ENCODE peak calls at places on chromosomes 3 and 15, in four cellular contexts. One of them, this sample, is unnamed.

GRCh38 chr3:171932153-171932567 is 89.0 kb downstream of the TMEM212 start:
- DNase-seq in substantia nigra: no peak
- DNase-seq in CD4-positive, alpha-beta T cell: no peak
- DNase-seq in H9: no peak
- DNase-seq in this sample: no peak

GRCh38 chr3:43062556-43063040 is 43.3 kb downstream of the POMGNT2 start:
- DNase-seq in substantia nigra: no peak
- DNase-seq in H9: no peak
- DNase-seq in CD4-positive, alpha-beta T cell: no peak
- DNase-seq in this sample: peak; percentile 33

GRCh38 chr15:42691770-42692169 is 45.2 kb downstream of the CDAN1 start:
- DNase-seq in substantia nigra: no peak
- DNase-seq in CD4-positive, alpha-beta T cell: no peak
- DNase-seq in H9: no peak
- DNase-seq in this sample: no peak

GRCh38 chr3:166526878-166527277 is 689.7 kb upstream of the BCHE start:
- DNase-seq in substantia nigra: no peak
- DNase-seq in H9: no peak
- DNase-seq in CD4-positive, alpha-beta T cell: no peak
- DNase-seq in this sample: no peak

GRCh38 chr3:18066899-18067582 is 324.6 kb upstream of the TBC1D5 start:
- DNase-seq in substantia nigra: no peak
- DNase-seq in H9: no peak
- DNase-seq in CD4-positive, alpha-beta T cell: no peak
- DNase-seq in this sample: no peak

GRCh38 chr15:79197285-79197684 is 85.2 kb upstream of the ANKRD34C start:
- DNase-seq in H9: peak; percentile 60
- DNase-seq in substantia nigra: no peak
- DNase-seq in CD4-positive, alpha-beta T cell: no peak
- DNase-seq in this sample: peak; percentile 76

GRCh38 chr3:174439621-174440349 is 419.3 kb upstream of the NAALADL2 start:
- DNase-seq in substantia nigra: no peak
- DNase-seq in H9: no peak
- DNase-seq in CD4-positive, alpha-beta T cell: no peak
- DNase-seq in this sample: peak; percentile 25

GRCh38 chr3:50194903-50195500 is 3.6 kb downstream of the GNAT1 start:
- DNase-seq in H9: peak; percentile 78
- DNase-seq in CD4-positive, alpha-beta T cell: peak; percentile 18
- DNase-seq in substantia nigra: no peak
- DNase-seq in this sample: peak; percentile 83

GRCh38 chr15:67178569-67179210 is 75.8 kb downstream of the AAGAB start:
- DNase-seq in substantia nigra: no peak
- DNase-seq in CD4-positive, alpha-beta T cell: no peak
- DNase-seq in H9: no peak
- DNase-seq in this sample: no peak

GRCh38 chr3:126798521-126798920 is 94.5 kb downstream of the CHCHD6 start:
- DNase-seq in substantia nigra: no peak
- DNase-seq in CD4-positive, alpha-beta T cell: no peak
- DNase-seq in H9: no peak
- DNase-seq in this sample: no peak

GRCh38 chr3:49248828-49249227 is 28.2 kb downstream of the C3orf62 start:
- DNase-seq in substantia nigra: no peak
- DNase-seq in H9: no peak
- DNase-seq in CD4-positive, alpha-beta T cell: no peak
- DNase-seq in this sample: no peak

GRCh38 chr15:45417303-45417950 is 39.1 kb upstream of the GATM start:
- DNase-seq in substantia nigra: no peak
- DNase-seq in CD4-positive, alpha-beta T cell: no peak
- DNase-seq in H9: no peak
- DNase-seq in this sample: no peak

GRCh38 chr3:154135511-154136173 is 14.5 kb downstream of the ARHGEF26 start:
- DNase-seq in substantia nigra: no peak
- DNase-seq in H9: no peak
- DNase-seq in CD4-positive, alpha-beta T cell: no peak
- DNase-seq in this sample: no peak

GRCh38 chr3:101259485-101260341 is 60.7 kb downstream of the IMPG2 start:
- DNase-seq in CD4-positive, alpha-beta T cell: no peak
- DNase-seq in substantia nigra: no peak
- DNase-seq in H9: no peak
- DNase-seq in this sample: no peak

GRCh38 chr15:59294961-59295741 is 77.5 kb downstream of the MYO1E start:
- DNase-seq in CD4-positive, alpha-beta T cell: no peak
- DNase-seq in H9: no peak
- DNase-seq in substantia nigra: no peak
- DNase-seq in this sample: no peak

GRCh38 chr15:53197426-53197839 is 407.3 kb upstream of the ONECUT1 start:
- DNase-seq in CD4-positive, alpha-beta T cell: no peak
- DNase-seq in substantia nigra: peak; percentile 0
- DNase-seq in H9: peak; percentile 87
- DNase-seq in this sample: peak; percentile 90

GRCh38 chr3:61725851-61726333 is 164.5 kb downstream of the PTPRG start:
- DNase-seq in substantia nigra: no peak
- DNase-seq in CD4-positive, alpha-beta T cell: no peak
- DNase-seq in H9: no peak
- DNase-seq in this sample: peak; percentile 52

DNA sequence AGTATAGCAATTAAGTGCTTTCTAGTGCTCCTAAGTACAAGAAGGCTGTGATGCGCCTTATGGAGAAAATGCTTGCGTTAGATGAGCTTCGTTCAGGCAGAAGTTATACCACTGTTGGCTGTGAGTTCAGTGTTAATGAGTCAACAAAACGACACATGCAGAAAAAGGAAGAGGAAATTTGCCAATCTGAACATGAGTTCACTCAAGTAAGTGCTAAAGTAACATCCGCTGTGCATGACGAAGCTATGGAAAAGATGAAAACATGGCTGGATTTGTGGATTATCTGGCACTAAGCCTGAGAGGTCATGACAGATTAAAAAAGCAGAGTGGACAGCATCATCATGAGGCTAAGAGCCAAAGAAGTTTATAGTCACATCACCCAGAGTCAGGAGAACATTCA is 36.9 kb downstream of the SH3BP5 start:
- DNase-seq in substantia nigra: no peak
- DNase-seq in H9: no peak
- DNase-seq in CD4-positive, alpha-beta T cell: no peak
- DNase-seq in this sample: no peak
- H3K27ac ChIP-seq in substantia nigra: no peak overlapping the region
- H3K27ac ChIP-seq in H9: no peak overlapping the region
- H3K27ac ChIP-seq in CD4-positive, alpha-beta T cell: peak overlapping the region; percentile 23
- H3K27ac ChIP-seq in this sample: no peak overlapping the region

GRCh38 chr3:177401375-177401774 is 204.1 kb upstream of the TBL1XR1 start:
- DNase-seq in CD4-positive, alpha-beta T cell: no peak
- DNase-seq in H9: no peak
- DNase-seq in substantia nigra: no peak
- DNase-seq in this sample: no peak
- H3K27ac ChIP-seq in CD4-positive, alpha-beta T cell: no peak overlapping the region
- H3K27ac ChIP-seq in H9: no peak overlapping the region
- H3K27ac ChIP-seq in substantia nigra: no peak overlapping the region
- H3K27ac ChIP-seq in this sample: no peak overlapping the region

GRCh38 chr3:191592105-191592504 is 131.1 kb downstream of the PYDC2 start:
- DNase-seq in CD4-positive, alpha-beta T cell: no peak
- DNase-seq in substantia nigra: no peak
- DNase-seq in H9: no peak
- DNase-seq in this sample: no peak
- H3K27ac ChIP-seq in CD4-positive, alpha-beta T cell: no peak overlapping the region
- H3K27ac ChIP-seq in substantia nigra: no peak overlapping the region
- H3K27ac ChIP-seq in H9: no peak overlapping the region
- H3K27ac ChIP-seq in this sample: no peak overlapping the region

DNA sequence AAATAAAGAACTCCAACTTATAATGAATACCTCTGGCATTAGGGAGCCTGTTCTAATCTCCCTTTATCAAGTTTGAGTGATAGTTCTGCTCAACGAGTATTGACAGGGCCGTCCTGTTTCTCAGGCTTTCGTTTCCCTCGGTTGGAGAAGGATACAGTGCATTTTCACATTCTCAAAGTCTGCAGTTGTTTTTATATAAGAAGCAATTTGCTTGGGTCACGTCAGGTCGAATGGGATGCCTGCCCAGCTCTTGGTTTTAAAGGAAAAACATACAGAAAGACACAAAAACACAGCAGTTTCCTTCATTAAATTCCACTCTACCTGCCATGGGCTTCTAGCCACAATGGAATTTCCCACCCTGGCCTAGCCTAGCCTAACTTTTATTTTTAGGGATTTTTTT is 366.3 kb downstream of the TIGIT start:
- DNase-seq in H9: no peak
- DNase-seq in substantia nigra: no peak
- DNase-seq in CD4-positive, alpha-beta T cell: no peak
- DNase-seq in this sample: no peak
- H3K27ac ChIP-seq in H9: no peak overlapping the region
- H3K27ac ChIP-seq in substantia nigra: no peak overlapping the region
- H3K27ac ChIP-seq in CD4-positive, alpha-beta T cell: no peak overlapping the region
- H3K27ac ChIP-seq in this sample: no peak overlapping the region

GRCh38 chr3:16801698-16802097 is 83.1 kb upstream of the PLCL2 start:
- DNase-seq in CD4-positive, alpha-beta T cell: no peak
- DNase-seq in H9: no peak
- DNase-seq in substantia nigra: no peak
- DNase-seq in this sample: no peak

GRCh38 chr3:16801223-16801622 is 83.5 kb upstream of the PLCL2 start:
- DNase-seq in CD4-positive, alpha-beta T cell: no peak
- DNase-seq in substantia nigra: no peak
- DNase-seq in H9: no peak
- DNase-seq in this sample: no peak

GRCh38 chr3:16803019-16803418 is 81.7 kb upstream of the PLCL2 start:
- DNase-seq in H9: no peak
- DNase-seq in CD4-positive, alpha-beta T cell: no peak
- DNase-seq in substantia nigra: no peak
- DNase-seq in this sample: no peak

GRCh38 chr3:16800361-16800760 is 84.4 kb upstream of the PLCL2 start:
- DNase-seq in H9: no peak
- DNase-seq in CD4-positive, alpha-beta T cell: no peak
- DNase-seq in substantia nigra: no peak
- DNase-seq in this sample: no peak

GRCh38 chr3:16802382-16802781 is 82.4 kb upstream of the PLCL2 start:
- DNase-seq in H9: no peak
- DNase-seq in substantia nigra: no peak
- DNase-seq in CD4-positive, alpha-beta T cell: no peak
- DNase-seq in this sample: no peak
- H3K27ac ChIP-seq in H9: no peak overlapping the region
- H3K27ac ChIP-seq in substantia nigra: no peak overlapping the region
- H3K27ac ChIP-seq in CD4-positive, alpha-beta T cell: no peak overlapping the region
- H3K27ac ChIP-seq in this sample: no peak overlapping the region

DNA sequence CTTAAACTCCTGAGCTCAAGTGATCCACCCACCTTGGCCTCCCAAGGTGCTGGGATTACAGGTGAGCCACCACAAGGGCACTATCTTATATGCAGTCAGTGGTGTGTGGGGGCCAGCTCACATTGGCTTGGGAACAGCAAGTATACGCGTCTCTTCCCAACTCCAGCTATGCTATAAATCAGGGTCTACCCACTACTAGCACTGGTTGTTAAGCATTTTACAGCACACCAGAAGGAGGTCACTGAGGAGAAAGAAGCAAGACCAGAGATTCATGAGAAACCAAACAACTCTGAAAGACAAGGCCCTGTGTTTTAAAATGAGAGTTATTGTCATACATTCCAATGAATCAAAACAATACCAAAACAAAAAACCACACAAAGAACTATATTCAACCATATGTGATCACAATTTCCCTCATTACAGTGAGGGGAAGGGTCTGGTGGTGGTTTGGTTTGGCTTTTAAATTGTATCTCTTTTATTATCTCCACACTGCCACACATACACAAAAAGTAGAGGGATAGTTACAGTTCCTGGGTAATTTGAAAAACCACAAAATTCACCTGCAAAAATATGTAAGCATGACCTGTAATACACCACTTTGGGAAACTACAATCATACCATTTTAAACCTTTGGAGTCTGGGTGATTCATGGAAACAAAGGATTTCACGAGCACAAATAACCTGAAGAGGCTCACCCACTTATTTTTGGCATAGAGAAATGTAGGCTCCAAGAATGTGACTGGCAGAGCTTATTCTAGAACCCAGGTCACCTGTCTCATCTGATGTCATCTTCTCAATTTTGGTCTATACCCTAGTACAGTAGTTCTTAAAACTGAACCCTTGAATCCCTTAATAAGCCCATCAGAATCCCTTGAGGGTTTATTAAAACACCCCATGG is 5.2 kb downstream of the MAGI1 start:
- DNase-seq in H9: no peak
- DNase-seq in substantia nigra: no peak
- DNase-seq in CD4-positive, alpha-beta T cell: no peak
- DNase-seq in this sample: no peak
- H3K27ac ChIP-seq in H9: no peak overlapping the region
- H3K27ac ChIP-seq in substantia nigra: no peak overlapping the region
- H3K27ac ChIP-seq in CD4-positive, alpha-beta T cell: no peak overlapping the region
- H3K27ac ChIP-seq in this sample: no peak overlapping the region

DNA sequence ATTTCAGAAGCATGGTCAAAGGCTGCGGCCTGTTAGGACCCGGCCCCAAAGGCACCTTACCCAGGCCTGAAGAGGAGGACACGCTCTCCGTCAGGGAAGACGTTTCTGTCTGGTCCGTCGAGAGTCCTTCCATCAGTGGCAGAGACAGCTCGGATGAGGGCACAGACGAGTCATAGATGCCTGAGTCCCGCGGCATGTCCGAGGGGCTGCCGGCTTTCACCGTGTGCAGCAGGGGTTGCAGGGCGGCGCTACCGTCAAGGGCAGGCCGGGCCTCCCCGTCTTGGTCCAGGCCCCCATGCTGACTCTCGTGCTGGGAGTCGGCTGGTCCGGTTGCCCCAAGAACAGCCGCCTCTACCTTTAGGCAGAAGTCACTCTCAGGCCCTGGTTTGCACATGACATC is 37.1 kb downstream of the SPATA12 start:
- DNase-seq in CD4-positive, alpha-beta T cell: no peak
- DNase-seq in substantia nigra: no peak
- DNase-seq in H9: no peak
- DNase-seq in this sample: no peak
- H3K27ac ChIP-seq in CD4-positive, alpha-beta T cell: no peak overlapping the region
- H3K27ac ChIP-seq in substantia nigra: no peak overlapping the region
- H3K27ac ChIP-seq in H9: no peak overlapping the region
- H3K27ac ChIP-seq in this sample: no peak overlapping the region

DNA sequence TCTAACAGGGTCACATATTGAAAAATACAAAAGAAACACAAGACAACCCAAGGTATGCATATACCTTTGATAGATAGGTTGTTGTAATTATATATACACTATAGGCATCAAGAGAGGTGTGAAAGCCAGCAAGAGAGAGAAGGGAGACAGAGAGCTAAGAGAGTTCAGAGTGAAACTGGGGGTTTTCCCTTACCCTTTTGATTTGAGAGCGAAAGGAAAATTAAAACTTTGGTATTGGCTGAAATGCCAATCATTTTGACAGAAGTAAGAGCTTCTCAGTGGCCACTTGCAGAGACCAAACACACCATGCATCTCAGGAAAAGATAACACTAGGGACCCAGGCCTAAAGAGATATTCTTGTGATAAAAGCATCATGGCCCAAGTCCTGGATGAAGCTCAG is 183.6 kb downstream of the SHOX2 start:
- DNase-seq in H9: no peak
- DNase-seq in CD4-positive, alpha-beta T cell: no peak
- DNase-seq in substantia nigra: no peak
- DNase-seq in this sample: no peak
- H3K27ac ChIP-seq in H9: no peak overlapping the region
- H3K27ac ChIP-seq in CD4-positive, alpha-beta T cell: no peak overlapping the region
- H3K27ac ChIP-seq in substantia nigra: no peak overlapping the region
- H3K27ac ChIP-seq in this sample: no peak overlapping the region

DNA sequence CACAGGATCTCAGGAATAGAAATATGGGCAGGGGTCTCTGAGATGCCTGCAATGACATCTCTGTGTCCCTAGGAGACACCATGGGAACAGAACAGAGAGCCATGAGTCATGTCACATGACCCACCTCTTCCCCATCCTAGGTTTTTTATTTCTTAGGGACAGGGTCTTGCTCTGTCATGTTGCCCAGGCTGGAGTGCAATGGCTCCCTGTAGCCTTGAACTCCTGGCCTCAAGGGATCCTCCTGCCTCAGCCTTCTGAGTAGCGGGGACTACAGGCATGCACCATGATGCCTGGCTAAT is 6.4 kb downstream of the ALPK3 start:
- DNase-seq in substantia nigra: no peak
- DNase-seq in CD4-positive, alpha-beta T cell: no peak
- DNase-seq in H9: no peak
- DNase-seq in this sample: no peak
- H3K27ac ChIP-seq in substantia nigra: no peak overlapping the region
- H3K27ac ChIP-seq in CD4-positive, alpha-beta T cell: no peak overlapping the region
- H3K27ac ChIP-seq in H9: no peak overlapping the region
- H3K27ac ChIP-seq in this sample: no peak overlapping the region

This sample was measured in GM23338.